ENCODE peak calls at places on chromosomes 1 and 21, in four cellular contexts. One of them, this sample, is unnamed.
A peak's percentile ranks its signal among the peaks of the same experiment; 100 is the strongest.

GRCh38 chr1:84539972-84540371 is 33.6 kb upstream of the GNG5 start:
- DNase-seq in NCI-H345: no peak
- DNase-seq in stimulated activated CD8-positive, alpha-beta memory T cell treated with anti-CD3 and anti-CD28 coated beads, Interleukin-4, amount 100 ng/mL, for 1 hour: no peak
- DNase-seq in head of caudate nucleus: no peak
- DNase-seq in this sample: no peak

GRCh38 chr1:14808768-14809167 is 210.3 kb downstream of the KAZN start:
- DNase-seq in NCI-H345: no peak
- DNase-seq in stimulated activated CD8-positive, alpha-beta memory T cell treated with anti-CD3 and anti-CD28 coated beads, Interleukin-4, amount 100 ng/mL, for 1 hour: no peak
- DNase-seq in head of caudate nucleus: no peak
- DNase-seq in this sample: no peak

GRCh38 chr1:85453640-85454194 is 11.2 kb downstream of the DDAH1 start:
- DNase-seq in NCI-H345: no peak
- DNase-seq in stimulated activated CD8-positive, alpha-beta memory T cell treated with anti-CD3 and anti-CD28 coated beads, Interleukin-4, amount 100 ng/mL, for 1 hour: no peak
- DNase-seq in head of caudate nucleus: no peak
- DNase-seq in this sample: no peak

GRCh38 chr21:42820513-42821465 is 58.5 kb downstream of the WDR4 start:
- DNase-seq in NCI-H345: no peak
- DNase-seq in stimulated activated CD8-positive, alpha-beta memory T cell treated with anti-CD3 and anti-CD28 coated beads, Interleukin-4, amount 100 ng/mL, for 1 hour: no peak
- DNase-seq in head of caudate nucleus: no peak
- DNase-seq in this sample: no peak

GRCh38 chr1:206011057-206011456 is 7.9 kb upstream of the RAB7B start:
- DNase-seq in NCI-H345: no peak
- DNase-seq in stimulated activated CD8-positive, alpha-beta memory T cell treated with anti-CD3 and anti-CD28 coated beads, Interleukin-4, amount 100 ng/mL, for 1 hour: no peak
- DNase-seq in head of caudate nucleus: no peak
- DNase-seq in this sample: no peak

GRCh38 chr21:36966066-36966845 is at the start of gene HLCS:
- DNase-seq in NCI-H345: peak; percentile 90
- DNase-seq in stimulated activated CD8-positive, alpha-beta memory T cell treated with anti-CD3 and anti-CD28 coated beads, Interleukin-4, amount 100 ng/mL, for 1 hour: peak; percentile 28
- DNase-seq in head of caudate nucleus: peak; percentile 68
- DNase-seq in this sample: peak; percentile 88

GRCh38 chr1:63448741-63449140 is 74.3 kb downstream of the ITGB3BP start:
- DNase-seq in NCI-H345: no peak
- DNase-seq in stimulated activated CD8-positive, alpha-beta memory T cell treated with anti-CD3 and anti-CD28 coated beads, Interleukin-4, amount 100 ng/mL, for 1 hour: no peak
- DNase-seq in head of caudate nucleus: no peak
- DNase-seq in this sample: no peak

GRCh38 chr1:206672844-206673758 is 11.6 kb upstream of the MAPKAPK2 start:
- DNase-seq in NCI-H345: no peak
- DNase-seq in stimulated activated CD8-positive, alpha-beta memory T cell treated with anti-CD3 and anti-CD28 coated beads, Interleukin-4, amount 100 ng/mL, for 1 hour: no peak
- DNase-seq in head of caudate nucleus: no peak
- DNase-seq in this sample: no peak

GRCh38 chr21:36156815-36157670 is at the start of gene DOP1B:
- DNase-seq in NCI-H345: peak; percentile 70
- DNase-seq in stimulated activated CD8-positive, alpha-beta memory T cell treated with anti-CD3 and anti-CD28 coated beads, Interleukin-4, amount 100 ng/mL, for 1 hour: no peak
- DNase-seq in head of caudate nucleus: peak; percentile 32
- DNase-seq in this sample: no peak

GRCh38 chr1:173753830-173754229 is 39.0 kb downstream of the KLHL20 start:
- DNase-seq in NCI-H345: no peak
- DNase-seq in stimulated activated CD8-positive, alpha-beta memory T cell treated with anti-CD3 and anti-CD28 coated beads, Interleukin-4, amount 100 ng/mL, for 1 hour: no peak
- DNase-seq in head of caudate nucleus: no peak
- DNase-seq in this sample: no peak

GRCh38 chr1:105608713-105609112 is 1447.8 kb upstream of the PRMT6 start:
- DNase-seq in NCI-H345: no peak
- DNase-seq in stimulated activated CD8-positive, alpha-beta memory T cell treated with anti-CD3 and anti-CD28 coated beads, Interleukin-4, amount 100 ng/mL, for 1 hour: no peak
- DNase-seq in head of caudate nucleus: no peak
- DNase-seq in this sample: no peak

GRCh38 chr1:4980211-4980610 is 325.8 kb downstream of the AJAP1 start:
- DNase-seq in NCI-H345: no peak
- DNase-seq in stimulated activated CD8-positive, alpha-beta memory T cell treated with anti-CD3 and anti-CD28 coated beads, Interleukin-4, amount 100 ng/mL, for 1 hour: no peak
- DNase-seq in head of caudate nucleus: no peak
- DNase-seq in this sample: no peak

GRCh38 chr1:23393706-23394105 is 24.1 kb upstream of the ZNF436 start:
- DNase-seq in NCI-H345: no peak
- DNase-seq in stimulated activated CD8-positive, alpha-beta memory T cell treated with anti-CD3 and anti-CD28 coated beads, Interleukin-4, amount 100 ng/mL, for 1 hour: no peak
- DNase-seq in head of caudate nucleus: no peak
- DNase-seq in this sample: no peak

GRCh38 chr1:192133350-192133950 is 24.8 kb upstream of the RGS18 start:
- DNase-seq in NCI-H345: no peak
- DNase-seq in stimulated activated CD8-positive, alpha-beta memory T cell treated with anti-CD3 and anti-CD28 coated beads, Interleukin-4, amount 100 ng/mL, for 1 hour: no peak
- DNase-seq in head of caudate nucleus: no peak
- DNase-seq in this sample: no peak

GRCh38 chr1:36225298-36225899 is 1.2 kb downstream of the THRAP3 start:
- DNase-seq in NCI-H345: no peak
- DNase-seq in stimulated activated CD8-positive, alpha-beta memory T cell treated with anti-CD3 and anti-CD28 coated beads, Interleukin-4, amount 100 ng/mL, for 1 hour: no peak
- DNase-seq in head of caudate nucleus: no peak
- DNase-seq in this sample: no peak

GRCh38 chr1:186104459-186104858 is 270.6 kb downstream of the TPR start:
- DNase-seq in NCI-H345: no peak
- DNase-seq in stimulated activated CD8-positive, alpha-beta memory T cell treated with anti-CD3 and anti-CD28 coated beads, Interleukin-4, amount 100 ng/mL, for 1 hour: no peak
- DNase-seq in head of caudate nucleus: no peak
- DNase-seq in this sample: no peak

GRCh38 chr1:235079443-235079967 is 49.1 kb downstream of the TOMM20 start:
- DNase-seq in NCI-H345: no peak
- DNase-seq in stimulated activated CD8-positive, alpha-beta memory T cell treated with anti-CD3 and anti-CD28 coated beads, Interleukin-4, amount 100 ng/mL, for 1 hour: no peak
- DNase-seq in head of caudate nucleus: no peak
- DNase-seq in this sample: peak; percentile 65

GRCh38 chr1:202254454-202255252 is 61.1 kb downstream of the LGR6 start:
- DNase-seq in NCI-H345: no peak
- DNase-seq in stimulated activated CD8-positive, alpha-beta memory T cell treated with anti-CD3 and anti-CD28 coated beads, Interleukin-4, amount 100 ng/mL, for 1 hour: no peak
- DNase-seq in head of caudate nucleus: no peak
- DNase-seq in this sample: no peak

GRCh38 chr1:180921891-180922636 is 9.4 kb downstream of the KIAA1614 start:
- DNase-seq in NCI-H345: no peak
- DNase-seq in stimulated activated CD8-positive, alpha-beta memory T cell treated with anti-CD3 and anti-CD28 coated beads, Interleukin-4, amount 100 ng/mL, for 1 hour: no peak
- DNase-seq in head of caudate nucleus: no peak
- DNase-seq in this sample: no peak

GRCh38 chr1:6688757-6689156 is 12.9 kb downstream of the DNAJC11 start:
- DNase-seq in NCI-H345: no peak
- DNase-seq in stimulated activated CD8-positive, alpha-beta memory T cell treated with anti-CD3 and anti-CD28 coated beads, Interleukin-4, amount 100 ng/mL, for 1 hour: no peak
- DNase-seq in head of caudate nucleus: no peak
- DNase-seq in this sample: no peak

GRCh38 chr1:230113605-230114241 is 46.7 kb downstream of the GALNT2 start:
- DNase-seq in NCI-H345: no peak
- DNase-seq in stimulated activated CD8-positive, alpha-beta memory T cell treated with anti-CD3 and anti-CD28 coated beads, Interleukin-4, amount 100 ng/mL, for 1 hour: no peak
- DNase-seq in head of caudate nucleus: no peak
- DNase-seq in this sample: no peak

GRCh38 chr1:200029035-200029623 is 1.6 kb downstream of the NR5A2 start:
- DNase-seq in NCI-H345: peak; percentile 81
- DNase-seq in stimulated activated CD8-positive, alpha-beta memory T cell treated with anti-CD3 and anti-CD28 coated beads, Interleukin-4, amount 100 ng/mL, for 1 hour: no peak
- DNase-seq in head of caudate nucleus: peak; percentile 29
- DNase-seq in this sample: no peak

GRCh38 chr21:44513389-44514217 is 26.4 kb downstream of the KRTAP10-1 start:
- DNase-seq in NCI-H345: peak; percentile 90
- DNase-seq in stimulated activated CD8-positive, alpha-beta memory T cell treated with anti-CD3 and anti-CD28 coated beads, Interleukin-4, amount 100 ng/mL, for 1 hour: no peak
- DNase-seq in head of caudate nucleus: no peak
- DNase-seq in this sample: no peak

GRCh38 chr1:203813581-203814341 is 18.3 kb downstream of the ZBED6 start:
- DNase-seq in NCI-H345: no peak
- DNase-seq in stimulated activated CD8-positive, alpha-beta memory T cell treated with anti-CD3 and anti-CD28 coated beads, Interleukin-4, amount 100 ng/mL, for 1 hour: no peak
- DNase-seq in head of caudate nucleus: no peak
- DNase-seq in this sample: no peak

GRCh38 chr1:206713910-206714312 is 29.2 kb downstream of the MAPKAPK2 start:
- DNase-seq in NCI-H345: no peak
- DNase-seq in stimulated activated CD8-positive, alpha-beta memory T cell treated with anti-CD3 and anti-CD28 coated beads, Interleukin-4, amount 100 ng/mL, for 1 hour: no peak
- DNase-seq in head of caudate nucleus: no peak
- DNase-seq in this sample: no peak

GRCh38 chr1:239197871-239198270 is 188.5 kb upstream of the CHRM3 start:
- DNase-seq in NCI-H345: no peak
- DNase-seq in stimulated activated CD8-positive, alpha-beta memory T cell treated with anti-CD3 and anti-CD28 coated beads, Interleukin-4, amount 100 ng/mL, for 1 hour: no peak
- DNase-seq in head of caudate nucleus: no peak
- DNase-seq in this sample: no peak

GRCh38 chr1:156262461-156263287 is 14.8 kb upstream of the PAQR6 start:
- DNase-seq in NCI-H345: no peak
- DNase-seq in stimulated activated CD8-positive, alpha-beta memory T cell treated with anti-CD3 and anti-CD28 coated beads, Interleukin-4, amount 100 ng/mL, for 1 hour: no peak
- DNase-seq in head of caudate nucleus: no peak
- DNase-seq in this sample: no peak

GRCh38 chr1:225973158-225973557 is 26.0 kb downstream of the SDE2 start:
- DNase-seq in NCI-H345: peak; percentile 78
- DNase-seq in stimulated activated CD8-positive, alpha-beta memory T cell treated with anti-CD3 and anti-CD28 coated beads, Interleukin-4, amount 100 ng/mL, for 1 hour: no peak
- DNase-seq in head of caudate nucleus: no peak
- DNase-seq in this sample: no peak

GRCh38 chr1:41648230-41648629 is 163.7 kb upstream of the EDN2 start:
- DNase-seq in NCI-H345: no peak
- DNase-seq in stimulated activated CD8-positive, alpha-beta memory T cell treated with anti-CD3 and anti-CD28 coated beads, Interleukin-4, amount 100 ng/mL, for 1 hour: no peak
- DNase-seq in head of caudate nucleus: no peak
- DNase-seq in this sample: no peak

GRCh38 chr1:155934933-155935590 is 849 bp upstream of the KHDC4 start:
- DNase-seq in NCI-H345: peak; percentile 72
- DNase-seq in stimulated activated CD8-positive, alpha-beta memory T cell treated with anti-CD3 and anti-CD28 coated beads, Interleukin-4, amount 100 ng/mL, for 1 hour: no peak
- DNase-seq in head of caudate nucleus: no peak
- DNase-seq in this sample: no peak

GRCh38 chr1:89369331-89369730 is 5.5 kb downstream of the GBP6 start:
- DNase-seq in NCI-H345: no peak
- DNase-seq in stimulated activated CD8-positive, alpha-beta memory T cell treated with anti-CD3 and anti-CD28 coated beads, Interleukin-4, amount 100 ng/mL, for 1 hour: no peak
- DNase-seq in head of caudate nucleus: no peak
- DNase-seq in this sample: no peak